ENCODE peak calls at places on chromosomes 5 and 9, in seven cellular contexts. M is thoracic aorta, T is neural crest cell, W is GM13976, Y is astrocyte of the cerebellum, A is WTC11, N is mucosa of descending colon. U is an unnamed sample.
A peak's percentile ranks its signal among the peaks of the same experiment; 100 is the strongest.

GRCh38 chr5:176912115-176912514 is 13.0 kb upstream of the HK3 start:
- DNase-seq in M (no peak), T (no peak), W (no peak), Y (no peak), A (no peak), N (no peak), U (no peak)

GRCh38 chr5:595285-595684 is 16.9 kb upstream of the CEP72 start:
- DNase-seq in M (no peak), T (no peak), W (no peak), Y (no peak), A (no peak), N (no peak), U (no peak)

GRCh38 chr5:180816608-180817534 is 14.3 kb upstream of the MGAT1 start:
- DNase-seq in M (no peak), T (no peak), W (no peak), Y (no peak), A (no peak), N (peak; percentile 30), U (no peak)

GRCh38 chr5:64594601-64595518 is 89.0 kb downstream of the RGS7BP start:
- DNase-seq in M (no peak), T (no peak), W (no peak), Y (no peak), A (peak; percentile 52), N (no peak), U (no peak)

GRCh38 chr5:170225326-170226137 is 7.3 kb upstream of the C5orf58 start:
- DNase-seq in M (peak; percentile 33), T (peak; percentile 81), W (peak; percentile 71), Y (peak; percentile 40), A (peak; percentile 81), N (peak; percentile 84), U (peak; percentile 77)

GRCh38 chr9:84738353-84738752 is 68.8 kb downstream of the NTRK2 start:
- DNase-seq in M (no peak), T (no peak), W (no peak), Y (no peak), A (no peak), N (no peak), U (no peak)

GRCh38 chr5:35205186-35205585 is 25.1 kb downstream of the PRLR start:
- DNase-seq in M (no peak), T (no peak), W (no peak), Y (no peak), A (no peak), N (no peak), U (no peak)

GRCh38 chr9:35657327-35658143 is at the start of gene RMRP:
- DNase-seq in M (peak; percentile 88), T (peak; percentile 91), W (peak; percentile 93), Y (peak; percentile 99), A (peak; percentile 96), N (peak; percentile 95), U (peak; percentile 95)

GRCh38 chr5:65190328-65191053 is 291.2 kb downstream of the ADAMTS6 start:
- DNase-seq in M (no peak), T (no peak), W (peak; percentile 46), Y (peak; percentile 65), A (no peak), N (no peak), U (no peak)

GRCh38 chr9:4106744-4107143 is 193.1 kb downstream of the GLIS3 start:
- DNase-seq in M (no peak), T (no peak), W (no peak), Y (no peak), A (no peak), N (no peak), U (no peak)

GRCh38 chr9:129550199-129550839 is 70.6 kb downstream of the C9orf50 start:
- DNase-seq in M (no peak), T (peak; percentile 46), W (peak; percentile 26), Y (peak; percentile 58), A (peak; percentile 56), N (peak; percentile 62), U (peak; percentile 69)

GRCh38 chr5:83173826-83174225 is 96.5 kb downstream of the XRCC4 start:
- DNase-seq in M (no peak), T (no peak), W (no peak), Y (no peak), A (no peak), N (no peak), U (no peak)

GRCh38 chr9:124423591-124423990 is 8.3 kb upstream of the PSMB7 start:
- DNase-seq in M (no peak), T (no peak), W (no peak), Y (no peak), A (no peak), N (no peak), U (no peak)

GRCh38 chr9:124420991-124421543 is 5.8 kb upstream of the PSMB7 start:
- DNase-seq in M (no peak), T (no peak), W (no peak), Y (no peak), A (no peak), N (no peak), U (no peak)

GRCh38 chr9:124415852-124416484 is 726 bp upstream of the PSMB7 start:
- DNase-seq in M (no peak), T (no peak), W (no peak), Y (no peak), A (peak; percentile 52), N (no peak), U (no peak)

GRCh38 chr9:124423155-124423554 is 7.9 kb upstream of the PSMB7 start:
- DNase-seq in M (no peak), T (no peak), W (no peak), Y (no peak), A (no peak), N (no peak), U (no peak)

DNA sequence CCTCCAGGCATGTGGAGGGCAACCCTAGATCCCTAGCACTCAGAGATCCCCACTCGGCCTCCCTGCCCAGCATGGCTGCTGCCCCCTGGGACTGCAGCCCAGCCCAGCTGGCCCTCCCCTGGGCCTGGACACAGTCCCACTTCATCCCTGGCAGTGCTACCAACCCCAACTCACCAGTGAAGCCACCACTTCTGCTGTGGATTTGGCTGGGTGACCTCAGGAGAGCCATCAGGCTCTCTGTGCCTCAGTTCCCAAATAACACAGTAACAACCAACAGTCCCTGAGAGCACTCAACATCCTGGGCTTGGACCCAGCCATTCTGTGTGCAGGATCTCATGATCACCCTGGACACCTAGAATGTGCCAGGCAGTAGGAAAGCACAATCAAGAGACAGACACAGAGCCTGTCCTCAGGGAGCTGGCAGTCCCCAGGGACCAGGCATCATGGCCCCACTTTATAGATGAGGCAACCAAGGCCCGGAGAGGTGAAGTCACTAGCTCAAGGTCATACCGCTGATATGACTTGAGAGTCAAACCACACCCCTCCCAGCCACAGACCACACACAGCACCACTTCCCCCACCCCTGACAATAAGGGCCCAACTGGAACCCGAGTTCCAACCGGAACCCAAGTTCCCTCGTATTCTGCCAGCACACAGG is 4.7 kb upstream of the PSMB7 start:
- DNase-seq in M (no peak), T (no peak), W (no peak), Y (no peak), A (no peak), N (no peak), U (no peak)
- TF ChIP-seq CTCF in M (no peak), T (peak; percentile 39), W (no peak), Y (no peak), A (no peak), N (no peak), U (peak; percentile 24)

DNA sequence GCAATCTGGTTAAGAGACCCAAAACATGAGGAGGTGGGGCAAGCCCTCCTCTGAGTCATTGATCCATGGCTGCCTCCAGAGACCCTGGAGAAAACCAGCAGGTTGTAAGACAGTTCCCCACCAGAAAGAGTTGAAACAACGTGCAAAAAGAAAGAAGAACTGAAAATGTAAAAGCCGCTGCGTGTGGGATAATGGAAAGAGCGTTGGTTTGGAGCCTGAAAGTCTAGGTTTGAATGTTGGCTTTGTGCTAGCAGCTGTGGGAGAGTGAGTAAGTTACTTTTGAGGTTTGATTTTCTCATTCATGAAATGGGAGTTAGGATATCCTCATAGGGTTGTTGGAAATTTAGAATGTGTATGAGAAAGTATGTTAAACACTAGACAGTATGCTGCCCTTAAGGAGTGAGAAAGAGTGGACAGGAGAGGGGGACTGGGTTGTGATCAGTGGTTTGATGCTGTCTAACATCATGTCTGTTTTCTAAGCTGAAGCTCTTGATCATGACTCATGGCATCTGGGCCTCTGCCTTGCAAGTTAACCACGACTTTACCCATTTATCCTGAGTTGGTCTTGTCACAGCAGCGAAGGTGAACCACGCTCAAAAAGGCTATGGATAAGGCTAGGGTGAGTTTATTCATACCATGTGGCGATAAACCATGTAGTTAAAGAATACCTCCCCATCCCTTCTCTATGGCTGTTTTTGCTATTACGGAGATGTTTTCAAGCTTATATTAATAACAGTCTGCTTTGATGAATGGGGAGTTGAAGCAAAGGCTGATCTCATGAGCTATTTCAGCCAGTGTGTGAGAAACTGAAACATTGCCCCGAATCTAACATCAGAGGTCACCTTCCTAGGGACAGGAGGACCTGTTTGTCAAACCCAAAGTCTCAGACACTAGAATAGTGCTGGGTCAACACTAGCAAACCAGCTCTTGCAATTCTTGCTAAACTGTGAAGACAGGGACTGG is 41.3 kb downstream of the ZNF366 start:
- DNase-seq in M (no peak), T (no peak), W (peak; percentile 57), Y (no peak), A (no peak), N (no peak), U (no peak)
- TF ChIP-seq CTCF in M (no peak), T (no peak), W (no peak), Y (no peak), A (no peak), N (no peak), U (no peak)

DNA sequence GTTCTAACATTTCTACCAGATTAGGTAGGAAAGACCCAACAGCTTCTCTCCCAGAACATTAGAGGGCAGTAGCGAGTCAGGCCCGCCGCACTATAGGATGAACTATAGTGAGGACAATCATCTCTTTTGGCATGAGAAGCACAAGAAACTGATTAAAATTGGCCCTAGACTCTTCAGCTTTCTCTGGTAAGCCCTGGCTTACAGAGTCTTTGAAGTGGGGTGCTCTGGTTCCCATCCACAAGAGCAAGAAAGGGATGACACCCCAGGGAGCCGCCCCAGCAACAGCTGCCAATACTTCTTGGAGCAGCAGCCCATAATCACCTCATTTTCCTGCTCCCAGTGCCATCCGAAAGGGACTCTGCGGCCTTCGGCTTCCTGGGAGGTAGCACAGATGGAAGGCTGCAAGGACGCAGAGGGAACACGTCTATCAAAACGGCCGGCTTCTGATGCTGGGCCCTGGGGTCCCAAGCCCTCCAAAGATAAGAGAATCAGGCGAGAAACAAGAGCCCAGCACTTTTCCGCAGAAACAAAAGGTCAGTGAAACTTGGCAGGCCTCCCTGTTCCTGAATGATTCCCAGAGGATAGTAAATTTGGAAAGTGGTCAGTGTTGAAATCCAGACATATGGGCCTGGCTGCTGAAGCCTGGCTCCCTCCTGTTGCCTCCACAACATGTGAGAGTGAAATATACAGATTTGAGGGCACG is 69.3 kb downstream of the HSD17B3 start:
- DNase-seq in M (no peak), T (peak; percentile 27), W (peak; percentile 75), Y (no peak), A (peak; percentile 48), N (peak; percentile 50), U (no peak)
- TF ChIP-seq CTCF in M (peak; percentile 70), T (peak; percentile 90), W (peak; percentile 69), Y (peak; percentile 94), A (peak; percentile 69), N (peak; percentile 62), U (peak; percentile 78)

DNA sequence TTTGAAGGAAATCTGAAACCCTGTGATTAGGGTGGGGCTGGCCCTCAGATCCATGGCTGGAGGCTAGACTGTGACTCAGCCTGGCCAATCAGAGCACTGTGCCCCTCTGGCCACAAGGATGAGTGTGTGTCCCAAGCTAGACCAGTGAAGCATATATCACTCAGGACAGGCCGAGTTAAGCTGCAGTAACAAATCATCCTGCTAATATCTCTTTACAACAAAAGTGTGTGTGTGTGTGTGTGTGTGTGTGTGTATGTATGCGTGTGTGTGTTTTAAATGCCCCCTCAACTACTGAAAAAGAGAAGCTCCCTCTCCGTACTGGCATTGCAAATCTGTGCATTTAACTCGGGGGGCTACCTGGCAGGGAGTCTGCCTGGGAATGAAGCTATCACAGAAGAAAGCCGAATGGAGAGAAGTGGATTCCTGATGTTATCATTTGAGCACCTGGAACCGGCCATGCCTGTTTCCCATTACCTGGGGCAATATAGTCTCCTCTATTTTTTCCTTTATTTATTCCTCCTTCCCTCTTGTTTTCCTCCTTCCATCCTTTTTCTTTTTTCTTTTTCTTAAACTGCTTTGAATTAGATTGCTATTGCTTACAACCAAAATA is 25.6 kb downstream of the STC2 start:
- DNase-seq in M (no peak), T (no peak), W (no peak), Y (no peak), A (no peak), N (no peak), U (no peak)
- TF ChIP-seq CTCF in M (no peak), T (no peak), W (no peak), Y (no peak), A (no peak), N (no peak), U (no peak)

U was measured in mesothelial cell of epicardium.